ENCODE peak calls at places on chromosomes 3 and 15, in seven cellular contexts. One of them, this sample, is unnamed.

GRCh38 chr3:99012051-99012450 is 110.6 kb upstream of the DCBLD2 start:
- DNase-seq in stimulated activated CD4-positive, alpha-beta T cell treated with anti-CD3 and anti-CD28 coated beads, TNF-alpha, amount 100 ng/mL, for 4 hours: no peak
- DNase-seq in activated T-helper 1 cell treated with anti-CD3 and anti-CD28 coated beads, Interleukin-2, amount 50 U/mL, for 16 hours: no peak
- DNase-seq in retina: no peak
- DNase-seq in activated B cell treated with CpG ODN at 0.5 μM for 24 hours: no peak
- DNase-seq in left cardiac atrium: no peak
- DNase-seq in endodermal cell: no peak
- DNase-seq in this sample: no peak

GRCh38 chr15:89492934-89493631 is 3.3 kb downstream of the RHCG start:
- DNase-seq in stimulated activated CD4-positive, alpha-beta T cell treated with anti-CD3 and anti-CD28 coated beads, TNF-alpha, amount 100 ng/mL, for 4 hours: no peak
- DNase-seq in activated T-helper 1 cell treated with anti-CD3 and anti-CD28 coated beads, Interleukin-2, amount 50 U/mL, for 16 hours: no peak
- DNase-seq in retina: no peak
- DNase-seq in activated B cell treated with CpG ODN at 0.5 μM for 24 hours: no peak
- DNase-seq in left cardiac atrium: no peak
- DNase-seq in endodermal cell: peak; percentile 36
- DNase-seq in this sample: no peak

GRCh38 chr15:25240461-25241021 is 198.3 kb downstream of the UBE3A start:
- DNase-seq in stimulated activated CD4-positive, alpha-beta T cell treated with anti-CD3 and anti-CD28 coated beads, TNF-alpha, amount 100 ng/mL, for 4 hours: no peak
- DNase-seq in activated T-helper 1 cell treated with anti-CD3 and anti-CD28 coated beads, Interleukin-2, amount 50 U/mL, for 16 hours: no peak
- DNase-seq in retina: no peak
- DNase-seq in activated B cell treated with CpG ODN at 0.5 μM for 24 hours: no peak
- DNase-seq in left cardiac atrium: peak; percentile 7
- DNase-seq in endodermal cell: no peak
- DNase-seq in this sample: no peak

GRCh38 chr3:141441381-141442365 is 45.2 kb upstream of the RASA2 start:
- DNase-seq in stimulated activated CD4-positive, alpha-beta T cell treated with anti-CD3 and anti-CD28 coated beads, TNF-alpha, amount 100 ng/mL, for 4 hours: peak; percentile 60
- DNase-seq in activated T-helper 1 cell treated with anti-CD3 and anti-CD28 coated beads, Interleukin-2, amount 50 U/mL, for 16 hours: peak; percentile 56
- DNase-seq in retina: peak; percentile 37
- DNase-seq in activated B cell treated with CpG ODN at 0.5 μM for 24 hours: peak; percentile 60
- DNase-seq in left cardiac atrium: peak; percentile 78
- DNase-seq in endodermal cell: peak; percentile 91
- DNase-seq in this sample: peak; percentile 84

GRCh38 chr3:121155023-121155422 is 247.0 kb downstream of the STXBP5L start:
- DNase-seq in stimulated activated CD4-positive, alpha-beta T cell treated with anti-CD3 and anti-CD28 coated beads, TNF-alpha, amount 100 ng/mL, for 4 hours: no peak
- DNase-seq in activated T-helper 1 cell treated with anti-CD3 and anti-CD28 coated beads, Interleukin-2, amount 50 U/mL, for 16 hours: no peak
- DNase-seq in retina: no peak
- DNase-seq in activated B cell treated with CpG ODN at 0.5 μM for 24 hours: no peak
- DNase-seq in left cardiac atrium: no peak
- DNase-seq in endodermal cell: no peak
- DNase-seq in this sample: no peak

GRCh38 chr3:160638184-160638583 is 38.8 kb upstream of the ARL14 start:
- DNase-seq in stimulated activated CD4-positive, alpha-beta T cell treated with anti-CD3 and anti-CD28 coated beads, TNF-alpha, amount 100 ng/mL, for 4 hours: no peak
- DNase-seq in activated T-helper 1 cell treated with anti-CD3 and anti-CD28 coated beads, Interleukin-2, amount 50 U/mL, for 16 hours: no peak
- DNase-seq in retina: no peak
- DNase-seq in activated B cell treated with CpG ODN at 0.5 μM for 24 hours: no peak
- DNase-seq in left cardiac atrium: no peak
- DNase-seq in endodermal cell: no peak
- DNase-seq in this sample: no peak

GRCh38 chr15:61197187-61197586 is 31.9 kb downstream of the RORA start:
- DNase-seq in stimulated activated CD4-positive, alpha-beta T cell treated with anti-CD3 and anti-CD28 coated beads, TNF-alpha, amount 100 ng/mL, for 4 hours: no peak
- DNase-seq in activated T-helper 1 cell treated with anti-CD3 and anti-CD28 coated beads, Interleukin-2, amount 50 U/mL, for 16 hours: no peak
- DNase-seq in retina: no peak
- DNase-seq in activated B cell treated with CpG ODN at 0.5 μM for 24 hours: no peak
- DNase-seq in left cardiac atrium: no peak
- DNase-seq in endodermal cell: no peak
- DNase-seq in this sample: no peak

GRCh38 chr15:94844533-94845390 is 613.4 kb downstream of the MCTP2 start:
- DNase-seq in stimulated activated CD4-positive, alpha-beta T cell treated with anti-CD3 and anti-CD28 coated beads, TNF-alpha, amount 100 ng/mL, for 4 hours: no peak
- DNase-seq in activated T-helper 1 cell treated with anti-CD3 and anti-CD28 coated beads, Interleukin-2, amount 50 U/mL, for 16 hours: no peak
- DNase-seq in retina: peak; percentile 88
- DNase-seq in activated B cell treated with CpG ODN at 0.5 μM for 24 hours: no peak
- DNase-seq in left cardiac atrium: peak; percentile 83
- DNase-seq in endodermal cell: peak; percentile 84
- DNase-seq in this sample: peak; percentile 54

GRCh38 chr3:197295871-197296270 is 2.5 kb downstream of the DLG1 start:
- DNase-seq in stimulated activated CD4-positive, alpha-beta T cell treated with anti-CD3 and anti-CD28 coated beads, TNF-alpha, amount 100 ng/mL, for 4 hours: no peak
- DNase-seq in activated T-helper 1 cell treated with anti-CD3 and anti-CD28 coated beads, Interleukin-2, amount 50 U/mL, for 16 hours: no peak
- DNase-seq in retina: no peak
- DNase-seq in activated B cell treated with CpG ODN at 0.5 μM for 24 hours: no peak
- DNase-seq in left cardiac atrium: no peak
- DNase-seq in endodermal cell: no peak
- DNase-seq in this sample: no peak

GRCh38 chr3:125175321-125176078 is 37.0 kb downstream of the SLC12A8 start:
- DNase-seq in stimulated activated CD4-positive, alpha-beta T cell treated with anti-CD3 and anti-CD28 coated beads, TNF-alpha, amount 100 ng/mL, for 4 hours: no peak
- DNase-seq in activated T-helper 1 cell treated with anti-CD3 and anti-CD28 coated beads, Interleukin-2, amount 50 U/mL, for 16 hours: no peak
- DNase-seq in retina: no peak
- DNase-seq in activated B cell treated with CpG ODN at 0.5 μM for 24 hours: no peak
- DNase-seq in left cardiac atrium: no peak
- DNase-seq in endodermal cell: no peak
- DNase-seq in this sample: no peak

GRCh38 chr15:89090791-89091666 is 2.8 kb downstream of the ABHD2 start:
- DNase-seq in stimulated activated CD4-positive, alpha-beta T cell treated with anti-CD3 and anti-CD28 coated beads, TNF-alpha, amount 100 ng/mL, for 4 hours: no peak
- DNase-seq in activated T-helper 1 cell treated with anti-CD3 and anti-CD28 coated beads, Interleukin-2, amount 50 U/mL, for 16 hours: peak; percentile 19
- DNase-seq in retina: peak; percentile 27
- DNase-seq in activated B cell treated with CpG ODN at 0.5 μM for 24 hours: peak; percentile 23
- DNase-seq in left cardiac atrium: peak; percentile 81
- DNase-seq in endodermal cell: no peak
- DNase-seq in this sample: no peak

GRCh38 chr15:52527196-52527897 is 1.3 kb downstream of the MYO5A start:
- DNase-seq in stimulated activated CD4-positive, alpha-beta T cell treated with anti-CD3 and anti-CD28 coated beads, TNF-alpha, amount 100 ng/mL, for 4 hours: no peak
- DNase-seq in activated T-helper 1 cell treated with anti-CD3 and anti-CD28 coated beads, Interleukin-2, amount 50 U/mL, for 16 hours: no peak
- DNase-seq in retina: no peak
- DNase-seq in activated B cell treated with CpG ODN at 0.5 μM for 24 hours: no peak
- DNase-seq in left cardiac atrium: no peak
- DNase-seq in endodermal cell: no peak
- DNase-seq in this sample: no peak

GRCh38 chr3:11536132-11536935 is 107.4 kb downstream of the VGLL4 start:
- DNase-seq in stimulated activated CD4-positive, alpha-beta T cell treated with anti-CD3 and anti-CD28 coated beads, TNF-alpha, amount 100 ng/mL, for 4 hours: no peak
- DNase-seq in activated T-helper 1 cell treated with anti-CD3 and anti-CD28 coated beads, Interleukin-2, amount 50 U/mL, for 16 hours: no peak
- DNase-seq in retina: no peak
- DNase-seq in activated B cell treated with CpG ODN at 0.5 μM for 24 hours: no peak
- DNase-seq in left cardiac atrium: peak; percentile 39
- DNase-seq in endodermal cell: peak; percentile 68
- DNase-seq in this sample: peak; percentile 65

GRCh38 chr3:108554913-108555571 is 34.2 kb downstream of the CIP2A start:
- DNase-seq in stimulated activated CD4-positive, alpha-beta T cell treated with anti-CD3 and anti-CD28 coated beads, TNF-alpha, amount 100 ng/mL, for 4 hours: no peak
- DNase-seq in activated T-helper 1 cell treated with anti-CD3 and anti-CD28 coated beads, Interleukin-2, amount 50 U/mL, for 16 hours: no peak
- DNase-seq in retina: no peak
- DNase-seq in activated B cell treated with CpG ODN at 0.5 μM for 24 hours: no peak
- DNase-seq in left cardiac atrium: no peak
- DNase-seq in endodermal cell: no peak
- DNase-seq in this sample: no peak

GRCh38 chr3:194244167-194244566 is 107.0 kb downstream of the CPN2 start:
- DNase-seq in stimulated activated CD4-positive, alpha-beta T cell treated with anti-CD3 and anti-CD28 coated beads, TNF-alpha, amount 100 ng/mL, for 4 hours: no peak
- DNase-seq in activated T-helper 1 cell treated with anti-CD3 and anti-CD28 coated beads, Interleukin-2, amount 50 U/mL, for 16 hours: no peak
- DNase-seq in retina: no peak
- DNase-seq in activated B cell treated with CpG ODN at 0.5 μM for 24 hours: no peak
- DNase-seq in left cardiac atrium: no peak
- DNase-seq in endodermal cell: peak; percentile 5
- DNase-seq in this sample: no peak